ENCODE peak calls at places on chromosome 12, in five cellular contexts. One of them, this sample, is unnamed.

GRCh38 chr12:56766535-56766934 is 3.4 kb downstream of the HSD17B6 start:
- DNase-seq in SK-N-SH: no peak
- DNase-seq in IMR-90: no peak
- DNase-seq in K562: no peak
- DNase-seq in HepG2: no peak
- DNase-seq in this sample: peak

GRCh38 chr12:15834575-15834974 is 45.4 kb upstream of the EPS8 start:
- DNase-seq in SK-N-SH: no peak
- DNase-seq in K562: no peak
- DNase-seq in IMR-90: no peak
- DNase-seq in HepG2: no peak
- DNase-seq in this sample: no peak

GRCh38 chr12:44500423-44500822 is 375.7 kb downstream of the NELL2 start:
- DNase-seq in HepG2: no peak
- DNase-seq in IMR-90: no peak
- DNase-seq in SK-N-SH: no peak
- DNase-seq in K562: no peak
- DNase-seq in this sample: no peak

GRCh38 chr12:21144309-21144708 is 13.3 kb downstream of the SLCO1B1 start:
- DNase-seq in IMR-90: no peak
- DNase-seq in HepG2: no peak
- DNase-seq in K562: no peak
- DNase-seq in SK-N-SH: no peak
- DNase-seq in this sample: no peak

GRCh38 chr12:29024117-29024516 is 125.0 kb upstream of the FAR2 start:
- DNase-seq in SK-N-SH: peak
- DNase-seq in K562: no peak
- DNase-seq in IMR-90: no peak
- DNase-seq in HepG2: no peak
- DNase-seq in this sample: no peak

GRCh38 chr12:54526800-54527630 is 22.4 kb upstream of the PDE1B start:
- DNase-seq in K562: peak
- DNase-seq in IMR-90: peak
- DNase-seq in SK-N-SH: no peak
- DNase-seq in HepG2: peak
- DNase-seq in this sample: no peak

GRCh38 chr12:68455676-68456345 is 123.6 kb upstream of the MDM1 start:
- DNase-seq in K562: no peak
- DNase-seq in SK-N-SH: no peak
- DNase-seq in IMR-90: peak
- DNase-seq in HepG2: no peak
- DNase-seq in this sample: no peak

GRCh38 chr12:95623554-95624170 is 72.4 kb upstream of the USP44 start:
- DNase-seq in SK-N-SH: peak
- DNase-seq in HepG2: peak
- DNase-seq in K562: peak
- DNase-seq in IMR-90: peak
- DNase-seq in this sample: no peak

GRCh38 chr12:220946-221550 is 7.1 kb upstream of the SLC6A12 start:
- DNase-seq in K562: no peak
- DNase-seq in IMR-90: no peak
- DNase-seq in HepG2: no peak
- DNase-seq in SK-N-SH: no peak
- DNase-seq in this sample: no peak

GRCh38 chr12:57476162-57476992 is 3.3 kb downstream of the ARHGAP9 start:
- DNase-seq in K562: no peak
- DNase-seq in HepG2: no peak
- DNase-seq in IMR-90: no peak
- DNase-seq in SK-N-SH: no peak
- DNase-seq in this sample: no peak

GRCh38 chr12:75819512-75819911 is 212.1 kb downstream of the PHLDA1 start:
- DNase-seq in SK-N-SH: no peak
- DNase-seq in K562: no peak
- DNase-seq in IMR-90: no peak
- DNase-seq in HepG2: no peak
- DNase-seq in this sample: no peak

GRCh38 chr12:131242741-131243496 is 289.2 kb downstream of the ADGRD1 start:
- DNase-seq in SK-N-SH: peak
- DNase-seq in K562: peak
- DNase-seq in HepG2: no peak
- DNase-seq in IMR-90: no peak
- DNase-seq in this sample: peak

GRCh38 chr12:4855121-4855924 is 54.4 kb upstream of the KCNA1 start:
- DNase-seq in K562: peak
- DNase-seq in SK-N-SH: peak
- DNase-seq in HepG2: peak
- DNase-seq in IMR-90: peak
- DNase-seq in this sample: peak

GRCh38 chr12:79397609-79398008 is 293.2 kb downstream of the PAWR start:
- DNase-seq in K562: no peak
- DNase-seq in SK-N-SH: no peak
- DNase-seq in IMR-90: peak
- DNase-seq in HepG2: no peak
- DNase-seq in this sample: no peak

GRCh38 chr12:89709994-89710872 is 1.6 kb upstream of the ATP2B1 start:
- DNase-seq in K562: no peak
- DNase-seq in IMR-90: peak
- DNase-seq in SK-N-SH: no peak
- DNase-seq in HepG2: no peak
- DNase-seq in this sample: no peak

GRCh38 chr12:131126662-131127173 is 173.0 kb downstream of the ADGRD1 start:
- DNase-seq in IMR-90: no peak
- DNase-seq in SK-N-SH: no peak
- DNase-seq in HepG2: no peak
- DNase-seq in K562: no peak
- DNase-seq in this sample: no peak

GRCh38 chr12:22101749-22102243 is 55.8 kb downstream of the CMAS start:
- DNase-seq in K562: no peak
- DNase-seq in SK-N-SH: no peak
- DNase-seq in IMR-90: peak
- DNase-seq in HepG2: no peak
- DNase-seq in this sample: no peak

GRCh38 chr12:74598819-74599218 is 61.2 kb downstream of the ATXN7L3B start:
- DNase-seq in SK-N-SH: no peak
- DNase-seq in HepG2: no peak
- DNase-seq in IMR-90: no peak
- DNase-seq in K562: no peak
- DNase-seq in this sample: no peak

GRCh38 chr12:117350140-117350539 is 11.3 kb downstream of the NOS1 start:
- DNase-seq in IMR-90: no peak
- DNase-seq in SK-N-SH: no peak
- DNase-seq in K562: no peak
- DNase-seq in HepG2: no peak
- DNase-seq in this sample: no peak
- TF ChIP-seq MXI1 in IMR-90: no peak
- TF ChIP-seq MXI1 in SK-N-SH: no peak
- TF ChIP-seq MXI1 in K562: no peak
- TF ChIP-seq MXI1 in HepG2: no peak
- TF ChIP-seq MXI1 in this sample: no peak

GRCh38 chr12:109057376-109057775 is 5.0 kb downstream of the USP30 start:
- DNase-seq in K562: no peak
- DNase-seq in SK-N-SH: no peak
- DNase-seq in HepG2: no peak
- DNase-seq in IMR-90: no peak
- DNase-seq in this sample: no peak
- TF ChIP-seq MXI1 in K562: no peak
- TF ChIP-seq MXI1 in SK-N-SH: no peak
- TF ChIP-seq MXI1 in HepG2: no peak
- TF ChIP-seq MXI1 in IMR-90: no peak
- TF ChIP-seq MXI1 in this sample: no peak

GRCh38 chr12:3551386-3551785 is 60.4 kb downstream of the PRMT8 start:
- DNase-seq in K562: peak
- DNase-seq in HepG2: no peak
- DNase-seq in IMR-90: no peak
- DNase-seq in SK-N-SH: no peak
- DNase-seq in this sample: no peak

GRCh38 chr12:3553681-3554546 is 62.9 kb downstream of the PRMT8 start:
- DNase-seq in K562: no peak
- DNase-seq in SK-N-SH: peak
- DNase-seq in IMR-90: no peak
- DNase-seq in HepG2: no peak
- DNase-seq in this sample: no peak

GRCh38 chr12:3553221-3553620 is 62.2 kb downstream of the PRMT8 start:
- DNase-seq in K562: no peak
- DNase-seq in IMR-90: no peak
- DNase-seq in HepG2: no peak
- DNase-seq in SK-N-SH: no peak
- DNase-seq in this sample: no peak

GRCh38 chr12:3551976-3552725 is 61.1 kb downstream of the PRMT8 start:
- DNase-seq in SK-N-SH: no peak
- DNase-seq in IMR-90: no peak
- DNase-seq in K562: no peak
- DNase-seq in HepG2: no peak
- DNase-seq in this sample: no peak

DNA sequence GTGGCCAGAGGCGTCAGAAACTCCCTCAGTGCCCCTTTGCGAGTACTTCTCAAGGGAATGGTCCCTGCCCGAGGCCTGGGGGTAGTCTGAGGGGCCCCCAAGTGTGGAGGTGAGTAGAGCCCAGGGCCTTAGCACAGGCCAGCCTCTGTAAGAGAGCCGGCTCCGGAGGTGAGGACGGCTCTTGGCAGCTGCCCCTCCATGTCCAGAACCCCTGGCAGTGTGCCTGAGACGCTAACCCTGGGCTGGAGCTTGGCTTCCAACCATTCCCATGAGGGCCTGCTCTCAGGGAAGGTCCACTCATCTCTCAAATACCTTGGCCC is 61.7 kb downstream of the PRMT8 start:
- DNase-seq in SK-N-SH: no peak
- DNase-seq in HepG2: no peak
- DNase-seq in K562: no peak
- DNase-seq in IMR-90: no peak
- DNase-seq in this sample: no peak
- TF ChIP-seq MXI1 in SK-N-SH: no peak
- TF ChIP-seq MXI1 in HepG2: no peak
- TF ChIP-seq MXI1 in K562: no peak
- TF ChIP-seq MXI1 in IMR-90: no peak
- TF ChIP-seq MXI1 in this sample: no peak

GRCh38 chr12:48996794-48997718 is 2.1 kb downstream of the DDN start:
- DNase-seq in K562: peak
- DNase-seq in IMR-90: peak
- DNase-seq in HepG2: peak
- DNase-seq in SK-N-SH: peak
- DNase-seq in this sample: no peak
- TF ChIP-seq MXI1 in K562: no peak
- TF ChIP-seq MXI1 in IMR-90: no peak
- TF ChIP-seq MXI1 in HepG2: no peak
- TF ChIP-seq MXI1 in SK-N-SH: no peak
- TF ChIP-seq MXI1 in this sample: no peak

GRCh38 chr12:121499929-121500793 is 80.7 kb downstream of the KDM2B start:
- DNase-seq in IMR-90: peak
- DNase-seq in HepG2: peak
- DNase-seq in K562: peak
- DNase-seq in SK-N-SH: peak
- DNase-seq in this sample: no peak
- TF ChIP-seq MXI1 in IMR-90: no peak
- TF ChIP-seq MXI1 in HepG2: no peak
- TF ChIP-seq MXI1 in K562: no peak
- TF ChIP-seq MXI1 in SK-N-SH: no peak
- TF ChIP-seq MXI1 in this sample: no peak

GRCh38 chr12:12976366-12976765 is 23.7 kb downstream of the HEBP1 start:
- DNase-seq in K562: no peak
- DNase-seq in IMR-90: peak
- DNase-seq in SK-N-SH: no peak
- DNase-seq in HepG2: no peak
- DNase-seq in this sample: no peak
- TF ChIP-seq MXI1 in K562: no peak
- TF ChIP-seq MXI1 in IMR-90: peak
- TF ChIP-seq MXI1 in SK-N-SH: no peak
- TF ChIP-seq MXI1 in HepG2: no peak
- TF ChIP-seq MXI1 in this sample: no peak

DNA sequence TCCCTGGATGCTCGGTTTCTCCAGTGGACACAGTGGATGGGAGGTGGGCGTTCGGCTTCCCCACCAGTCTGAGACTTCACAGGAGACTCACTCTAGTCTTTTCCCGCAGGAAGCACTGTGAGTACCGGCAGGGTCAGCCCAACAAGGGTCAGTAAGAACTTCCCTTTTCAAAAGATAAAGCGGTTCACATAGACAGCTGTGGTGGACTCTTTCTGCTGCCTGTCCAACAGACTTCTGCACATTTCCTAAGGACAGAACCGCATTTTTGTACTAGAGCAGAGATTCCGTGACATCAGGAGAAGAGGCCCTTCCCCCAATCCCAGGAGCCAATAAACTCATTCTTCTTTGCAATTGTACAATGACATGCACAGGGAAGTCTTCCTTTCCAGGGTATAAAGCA is 10.4 kb downstream of the LTBR start:
- DNase-seq in IMR-90: no peak
- DNase-seq in K562: no peak
- DNase-seq in SK-N-SH: no peak
- DNase-seq in HepG2: no peak
- DNase-seq in this sample: no peak
- TF ChIP-seq MXI1 in IMR-90: no peak
- TF ChIP-seq MXI1 in K562: no peak
- TF ChIP-seq MXI1 in SK-N-SH: no peak
- TF ChIP-seq MXI1 in HepG2: no peak
- TF ChIP-seq MXI1 in this sample: no peak

DNA sequence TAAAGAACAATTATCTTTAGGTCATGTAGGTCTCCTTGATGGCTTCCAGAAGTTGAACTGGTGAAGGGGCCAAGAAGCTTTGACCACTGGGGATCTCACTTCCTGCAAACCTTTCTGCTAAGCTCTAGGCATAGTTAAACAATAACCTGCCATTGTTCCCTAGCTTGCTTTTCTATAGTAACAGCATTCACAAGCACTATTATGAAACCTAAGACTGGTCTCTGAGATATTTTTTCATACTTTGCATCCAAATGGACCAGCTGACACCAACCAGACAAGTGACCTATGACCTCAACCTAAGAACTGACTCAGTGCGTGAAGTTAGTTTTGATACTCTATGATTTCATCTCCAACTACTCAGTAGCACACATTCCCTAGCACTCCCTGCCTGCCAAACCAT is 129.1 kb downstream of the PTPRB start:
- DNase-seq in HepG2: peak
- DNase-seq in IMR-90: no peak
- DNase-seq in K562: no peak
- DNase-seq in SK-N-SH: no peak
- DNase-seq in this sample: no peak
- TF ChIP-seq MXI1 in HepG2: no peak
- TF ChIP-seq MXI1 in IMR-90: no peak
- TF ChIP-seq MXI1 in K562: no peak
- TF ChIP-seq MXI1 in SK-N-SH: no peak
- TF ChIP-seq MXI1 in this sample: no peak

DNA sequence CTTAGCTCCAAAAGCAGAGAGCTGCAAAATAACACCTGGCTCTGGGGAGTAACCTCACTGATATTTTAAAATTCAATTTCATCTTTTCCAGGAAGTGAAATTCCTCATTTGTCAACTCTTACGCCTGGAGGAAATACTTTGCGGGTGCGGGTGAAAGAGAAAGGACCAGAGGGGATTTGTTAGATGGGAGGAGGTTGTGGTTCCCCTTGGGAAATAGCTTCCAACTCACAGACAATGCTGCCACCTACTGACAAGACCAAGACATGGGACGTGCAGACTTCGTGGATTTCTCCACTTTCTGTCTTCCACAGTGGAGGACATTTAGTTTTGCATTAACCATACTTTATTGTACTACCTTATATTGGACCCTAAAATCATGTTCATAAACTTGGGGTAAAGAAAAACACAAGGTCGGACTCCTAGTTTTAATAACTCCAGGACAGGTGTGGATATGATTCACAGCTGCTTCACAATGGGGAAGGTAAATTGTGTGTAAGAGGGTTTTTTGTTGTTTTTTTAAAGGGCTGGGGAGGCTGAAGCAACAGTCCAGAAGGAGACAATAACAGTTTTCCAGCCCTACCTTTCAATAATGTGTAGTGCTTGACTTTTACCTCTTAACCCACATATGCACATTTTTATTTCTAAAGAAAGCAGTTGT is 10.8 kb downstream of the FBXL14 start:
- DNase-seq in SK-N-SH: peak
- DNase-seq in K562: peak
- DNase-seq in IMR-90: peak
- DNase-seq in HepG2: peak
- DNase-seq in this sample: peak
- TF ChIP-seq MXI1 in SK-N-SH: peak
- TF ChIP-seq MXI1 in K562: no peak
- TF ChIP-seq MXI1 in IMR-90: no peak
- TF ChIP-seq MXI1 in HepG2: no peak
- TF ChIP-seq MXI1 in this sample: no peak

This sample was measured in GM12878.